ENCODE peak calls at places on chromosomes 12 and 14, in nine cellular contexts. W, T, U, E, H, G, A, S and M are unnamed samples.

GRCh38 chr12:57735198-57735855 is 3.2 kb downstream of the AGAP2 start:
- DNase-seq in W (no peak), T (no peak), U (peak), E (peak), H (no peak), G (no peak), A (no peak), S (no peak), M (no peak)

GRCh38 chr12:21568115-21568514 is 36.5 kb downstream of the GYS2 start:
- DNase-seq in W (no peak), T (no peak), U (no peak), E (no peak), H (no peak), G (no peak), A (no peak), S (no peak), M (no peak)

GRCh38 chr12:102298022-102298421 is 100.4 kb upstream of the PMCH start:
- DNase-seq in W (no peak), T (no peak), U (no peak), E (no peak), H (peak), G (no peak), A (no peak), S (no peak), M (no peak)

GRCh38 chr14:54589076-54589475 is 22.1 kb downstream of the SAMD4A start:
- DNase-seq in W (no peak), T (no peak), U (no peak), E (no peak), H (no peak), G (no peak), A (no peak), S (no peak), M (no peak)

GRCh38 chr14:22629357-22629756 is 14.8 kb downstream of the OR6J1 start:
- DNase-seq in W (no peak), T (no peak), U (no peak), E (no peak), H (no peak), G (no peak), A (no peak), S (no peak), M (no peak)

GRCh38 chr14:44166611-44167010 is 340.5 kb downstream of the FSCB start:
- DNase-seq in W (no peak), T (no peak), U (no peak), E (no peak), H (no peak), G (no peak), A (no peak), S (no peak), M (no peak)

GRCh38 chr12:132710422-132711168 is at the start of gene PGAM5:
- DNase-seq in W (peak), T (peak), U (peak), E (peak), H (peak), G (peak), A (peak), S (peak), M (peak)

GRCh38 chr12:124786065-124786964 is 77.3 kb downstream of the SCARB1 start:
- DNase-seq in W (peak), T (peak), U (peak), E (no peak), H (no peak), G (no peak), A (no peak), S (peak), M (no peak)

GRCh38 chr12:107670999-107671643 is 14.5 kb upstream of the PWP1 start:
- DNase-seq in W (no peak), T (peak), U (peak), E (peak), H (no peak), G (no peak), A (no peak), S (no peak), M (no peak)